ENCODE peak calls at places on chromosomes 11 and 22, in four cellular contexts. A is neural progenitor cell, P is SK-N-SH, Y is HCT116. Z is an unnamed sample.
A peak's percentile ranks its signal among the peaks of the same experiment; 100 is the strongest.

GRCh38 chr11:23233075-23233474 is 372.8 kb upstream of the CCDC179 start:
- DNase-seq in A (no peak), P (no peak), Y (no peak), Z (no peak)

GRCh38 chr11:35158371-35159081 is 19.6 kb downstream of the CD44 start:
- DNase-seq in A (no peak), P (no peak), Y (no peak), Z (no peak)

GRCh38 chr11:76008474-76008873 is 193.5 kb downstream of the UVRAG start:
- DNase-seq in A (no peak), P (no peak), Y (no peak), Z (no peak)

GRCh38 chr11:96306600-96306932 is 36.4 kb downstream of the MAML2 start:
- DNase-seq in A (no peak), P (no peak), Y (peak; percentile 12), Z (no peak)

GRCh38 chr22:40484906-40485660 is 114.7 kb downstream of the SGSM3 start:
- DNase-seq in A (no peak), P (no peak), Y (no peak), Z (no peak)

GRCh38 chr11:34653851-34654490 is 33.1 kb downstream of the EHF start:
- DNase-seq in A (peak; percentile 11), P (no peak), Y (peak; percentile 93), Z (no peak)

GRCh38 chr11:65558002-65558784 is at the start of gene LTBP3:
- DNase-seq in A (peak; percentile 69), P (peak; percentile 90), Y (no peak), Z (peak; percentile 45)

GRCh38 chr22:20413217-20414058 is 19.5 kb downstream of the ZNF74 start:
- DNase-seq in A (no peak), P (no peak), Y (no peak), Z (no peak)

GRCh38 chr11:8649361-8649760 is 33.1 kb downstream of the TRIM66 start:
- DNase-seq in A (no peak), P (no peak), Y (no peak), Z (no peak)

GRCh38 chr11:66696186-66696585 is 18.5 kb upstream of the RBM4B start:
- DNase-seq in A (no peak), P (no peak), Y (no peak), Z (peak; percentile 38)

GRCh38 chr11:5153574-5154431 is 754 bp downstream of the OR52A1 start:
- DNase-seq in A (no peak), P (no peak), Y (no peak), Z (no peak)

GRCh38 chr11:111793863-111794262 is 27.7 kb upstream of the PPP2R1B start:
- DNase-seq in A (no peak), P (peak; percentile 75), Y (no peak), Z (no peak)

GRCh38 chr22:17098379-17098819 is 13.6 kb downstream of the IL17RA start:
- DNase-seq in A (no peak), P (no peak), Y (no peak), Z (peak; percentile 86)

GRCh38 chr11:118868659-118869058 is 15.0 kb upstream of the CXCR5 start:
- DNase-seq in A (no peak), P (no peak), Y (no peak), Z (no peak)

GRCh38 chr22:46584081-46584903 is 35.9 kb upstream of the GRAMD4 start:
- DNase-seq in A (peak; percentile 59), P (no peak), Y (no peak), Z (no peak)

GRCh38 chr22:17770180-17771077 is 3.8 kb downstream of the BID start:
- DNase-seq in A (no peak), P (no peak), Y (no peak), Z (no peak)

GRCh38 chr11:26947379-26947844 is 46.5 kb upstream of the FIBIN start:
- DNase-seq in A (no peak), P (no peak), Y (no peak), Z (no peak)

GRCh38 chr11:110501428-110501827 is 71.7 kb downstream of the FDX1 start:
- DNase-seq in A (no peak), P (no peak), Y (no peak), Z (no peak)

GRCh38 chr11:5605849-5606248 is 9.4 kb downstream of the TRIM6 start:
- DNase-seq in A (no peak), P (no peak), Y (no peak), Z (no peak)

DNA sequence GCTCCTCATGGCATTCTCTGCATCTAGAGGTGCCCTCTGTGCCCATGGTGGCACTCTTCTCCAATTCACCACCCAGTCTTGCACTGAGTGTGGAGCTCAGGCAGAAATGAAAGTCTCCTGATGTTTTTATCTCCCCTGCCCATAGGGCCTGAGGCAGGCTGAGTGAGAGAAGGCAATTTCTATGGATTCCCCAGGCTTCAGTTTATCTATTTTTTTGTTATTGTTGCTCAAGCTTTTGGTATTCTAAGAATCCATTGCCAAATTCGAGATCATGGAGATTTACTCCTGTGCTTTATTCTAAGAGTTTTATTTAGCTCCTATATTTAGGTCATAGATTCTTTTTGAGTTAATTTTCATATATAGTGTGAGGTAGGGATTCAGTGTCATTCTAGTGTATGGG is 40.7 kb downstream of the TSPAN18 start:
- DNase-seq in A (no peak), P (no peak), Y (no peak), Z (no peak)
- H2AFZ ChIP-seq in A (no peak overlapping the region), P (no peak overlapping the region), Y (no peak overlapping the region), Z (no peak overlapping the region)

DNA sequence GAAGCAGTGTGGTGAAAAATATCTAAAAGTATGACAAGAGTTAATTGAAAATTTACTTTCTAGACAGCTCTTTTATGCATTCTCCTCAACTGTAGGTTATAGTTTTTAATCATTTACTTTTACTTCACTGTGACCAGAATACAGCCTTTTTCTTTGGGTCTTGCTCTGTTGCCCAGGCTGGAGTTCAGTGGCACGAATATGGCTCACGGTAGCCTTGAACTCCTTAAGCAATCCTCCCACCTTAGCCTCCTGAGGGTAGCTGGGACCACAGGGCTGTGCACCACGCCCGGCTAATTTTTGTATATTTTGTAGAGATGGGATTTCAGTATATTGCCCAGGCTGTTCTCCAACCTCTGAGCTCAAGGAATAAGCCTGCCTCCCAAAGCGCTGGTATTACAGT is 5.3 kb downstream of the SC5D start:
- DNase-seq in A (no peak), P (no peak), Y (no peak), Z (no peak)
- H4K20me1 ChIP-seq in A (peaks cover 54% of the 10 kb centered on the region), P (no peaks in the 10 kb centered on the region), Y (no peaks in the 10 kb centered on the region), Z (peaks cover 30% of the 10 kb centered on the region)

GRCh38 chr11:86068138-86068861 is 584 bp downstream of the PICALM start:
- DNase-seq in A (peak; percentile 65), P (peak; percentile 42), Y (no peak), Z (peak; percentile 50)

GRCh38 chr11:86068951-86069407 is at the start of gene PICALM:
- DNase-seq in A (peak; percentile 99), P (peak; percentile 97), Y (peak; percentile 96), Z (peak; percentile 98)

GRCh38 chr11:86069408-86070086 is 663 bp upstream of the PICALM start:
- DNase-seq in A (no peak), P (peak; percentile 22), Y (peak; percentile 54), Z (no peak)

GRCh38 chr11:86072211-86072610 is 3.3 kb upstream of the PICALM start:
- DNase-seq in A (no peak), P (no peak), Y (no peak), Z (no peak)

DNA sequence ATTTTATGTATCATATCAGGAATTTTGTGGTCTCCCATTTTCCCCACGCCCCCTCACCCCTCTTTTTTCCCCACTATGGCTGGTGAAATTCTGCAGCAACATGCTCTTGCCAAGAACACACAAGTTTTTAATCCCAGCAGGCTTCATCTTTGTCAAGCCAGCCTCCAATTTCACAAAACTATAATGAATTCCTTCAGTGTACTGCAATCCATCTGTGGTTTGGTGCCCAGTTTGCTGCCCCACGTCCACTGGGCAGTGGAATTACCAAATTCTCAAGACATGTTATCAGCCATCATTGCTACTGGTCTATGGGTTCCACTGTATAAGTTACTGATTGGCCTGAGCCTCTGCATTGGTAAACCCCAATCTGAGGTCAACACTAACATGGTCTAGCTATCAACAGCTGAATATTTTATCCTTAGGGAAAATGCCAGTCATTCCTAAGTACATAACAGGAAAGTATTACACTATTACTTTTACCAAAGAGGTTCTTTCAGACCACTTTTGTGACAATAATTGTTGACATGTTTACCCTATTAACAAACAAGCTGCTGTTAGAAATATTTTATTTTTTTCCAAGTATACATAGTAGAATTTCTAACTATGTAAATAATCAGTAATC is 1.7 kb upstream of the PICALM start:
- DNase-seq in A (no peak), P (no peak), Y (no peak), Z (no peak)
- H3K9ac ChIP-seq in A (no peak overlapping the region), P (peak overlapping the region; percentile 91), Y (peak overlapping the region; percentile 69), Z (no peak overlapping the region)

GRCh38 chr11:124584681-124585372 is 15.0 kb downstream of the OR8A1 start:
- DNase-seq in A (no peak), P (no peak), Y (no peak), Z (no peak)
- H2AFZ ChIP-seq in A (peak overlapping the region; percentile 34), P (no peak overlapping the region), Y (no peak overlapping the region), Z (no peak overlapping the region)

GRCh38 chr22:32802291-32802826 is 854 bp downstream of the TIMP3 start:
- DNase-seq in A (no peak), P (no peak), Y (no peak), Z (no peak)
- H4K20me1 ChIP-seq in A (peaks cover 26% of the 10 kb centered on the region), P (peaks cover 11% of the 10 kb centered on the region), Y (no peaks in the 10 kb centered on the region), Z (no peaks in the 10 kb centered on the region)

DNA sequence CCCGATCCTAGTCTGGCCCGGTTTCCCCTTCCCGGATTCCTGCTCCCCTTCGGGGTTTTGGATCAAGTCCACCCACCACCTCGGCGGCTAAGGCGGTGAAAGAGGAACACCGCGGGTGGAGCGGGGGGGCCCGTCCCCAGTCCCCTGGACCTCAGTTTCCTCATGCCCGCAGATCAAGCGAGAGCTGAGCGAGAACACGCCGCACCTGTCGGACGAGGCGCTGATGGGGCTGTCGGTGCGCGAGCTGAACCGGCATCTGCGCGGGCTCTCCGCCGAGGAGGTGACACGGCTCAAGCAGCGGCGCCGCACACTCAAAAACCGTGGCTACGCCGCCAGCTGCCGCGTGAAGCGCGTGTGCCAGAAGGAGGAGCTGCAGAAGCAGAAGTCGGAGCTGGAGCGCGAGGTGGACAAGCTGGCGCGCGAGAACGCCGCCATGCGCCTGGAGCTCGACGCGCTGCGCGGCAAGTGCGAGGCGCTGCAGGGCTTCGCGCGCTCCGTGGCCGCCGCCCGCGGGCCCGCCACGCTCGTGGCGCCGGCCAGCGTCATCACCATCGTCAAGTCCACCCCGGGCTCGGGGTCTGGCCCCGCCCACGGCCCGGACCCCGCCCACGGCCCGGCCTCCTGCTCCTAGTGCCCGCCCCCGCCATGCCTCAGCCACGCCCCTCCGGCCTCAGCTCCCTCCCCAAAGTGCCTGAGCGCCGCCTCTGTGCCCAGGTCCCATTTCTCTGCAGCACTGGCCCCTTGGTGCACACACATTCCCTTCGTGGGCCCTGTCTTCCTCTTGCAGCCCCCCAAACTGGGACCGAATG is 12.7 kb downstream of the MAFF start:
- DNase-seq in A (peak; percentile 88), P (peak; percentile 85), Y (no peak), Z (peak; percentile 25)
- H3K9ac ChIP-seq in A (no peak overlapping the region), P (no peak overlapping the region), Y (no peak overlapping the region), Z (no peak overlapping the region)

GRCh38 chr22:42562282-42562681 is 8.5 kb downstream of the SERHL2 start:
- DNase-seq in A (no peak), P (no peak), Y (no peak), Z (no peak)
- H2AFZ ChIP-seq in A (no peak overlapping the region), P (no peak overlapping the region), Y (no peak overlapping the region), Z (no peak overlapping the region)

DNA sequence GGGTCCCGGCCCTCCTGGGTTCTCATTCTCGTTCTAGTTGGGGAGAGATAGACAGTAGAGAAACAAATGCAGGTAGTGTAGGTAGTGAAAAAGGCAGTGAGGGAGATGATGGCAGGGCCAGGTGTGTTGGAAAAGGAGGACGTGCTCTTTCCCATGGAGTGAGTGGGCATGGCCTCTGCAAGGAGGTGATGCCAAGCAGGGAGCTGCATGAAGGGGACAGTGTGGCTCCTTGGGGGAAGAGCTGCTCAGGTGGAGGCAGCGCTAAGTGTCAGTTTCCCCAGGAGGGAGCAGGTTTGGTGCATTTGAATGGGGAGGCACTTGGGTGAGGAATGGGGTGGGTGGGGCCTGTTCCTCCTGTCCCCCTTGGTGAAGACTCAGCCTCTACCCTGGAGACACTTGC is 22.2 kb downstream of the MCM5 start:
- DNase-seq in A (no peak), P (no peak), Y (no peak), Z (no peak)
- H4K20me1 ChIP-seq in A (peaks cover 31% of the 10 kb centered on the region), P (no peaks in the 10 kb centered on the region), Y (peaks cover 3% of the 10 kb centered on the region), Z (peaks cover 90% of the 10 kb centered on the region)

GRCh38 chr11:1261241-1262071 is 38.6 kb downstream of the MUC5B start:
- DNase-seq in A (no peak), P (no peak), Y (no peak), Z (no peak)
- H3K9ac ChIP-seq in A (no peak overlapping the region), P (no peak overlapping the region), Y (peak overlapping the region; percentile 80), Z (peak overlapping the region; percentile 68)